ENCODE peak calls at places on chromosome 19, in seven cellular contexts. C is heart right ventricle, N is neural progenitor cell, Y is body of pancreas, D is left ventricle myocardium inferior, W is fibroblast of lung, P is breast epithelium. T is an unnamed sample.
A peak's percentile ranks its signal among the peaks of the same experiment; 100 is the strongest.

GRCh38 chr19:4573682-4574081 is 14.2 kb upstream of the SEMA6B start:
- DNase-seq in C (no peak), N (no peak), Y (no peak), D (no peak), W (no peak), P (no peak), T (no peak)

GRCh38 chr19:2983351-2984195 is 6.2 kb downstream of the TLE6 start:
- DNase-seq in C (peak; percentile 75), N (peak; percentile 92), Y (peak; percentile 71), D (peak; percentile 74), W (peak; percentile 78), P (no peak), T (peak; percentile 83)

GRCh38 chr19:46205183-46205984 is 24.2 kb upstream of the IGFL1 start:
- DNase-seq in C (no peak), N (peak; percentile 27), Y (no peak), D (no peak), W (no peak), P (no peak), T (no peak)

GRCh38 chr19:17155251-17155650 is 59.9 kb upstream of the USE1 start:
- DNase-seq in C (no peak), N (no peak), Y (no peak), D (no peak), W (no peak), P (no peak), T (no peak)

GRCh38 chr19:53876651-53877224 is 5.3 kb upstream of the PRKCG start:
- DNase-seq in C (no peak), N (no peak), Y (no peak), D (no peak), W (no peak), P (no peak), T (no peak)

GRCh38 chr19:45607071-45608029 is 5.3 kb upstream of the GPR4 start:
- DNase-seq in C (peak; percentile 81), N (peak; percentile 89), Y (peak; percentile 76), D (peak; percentile 79), W (peak; percentile 44), P (peak; percentile 72), T (peak; percentile 78)

GRCh38 chr19:10532457-10532856 is 11.2 kb upstream of the ATG4D start:
- DNase-seq in C (no peak), N (no peak), Y (no peak), D (no peak), W (no peak), P (no peak), T (no peak)

GRCh38 chr19:22623841-22624221 is 10.3 kb upstream of the ZNF492 start:
- DNase-seq in C (no peak), N (no peak), Y (no peak), D (no peak), W (no peak), P (no peak), T (no peak)

DNA sequence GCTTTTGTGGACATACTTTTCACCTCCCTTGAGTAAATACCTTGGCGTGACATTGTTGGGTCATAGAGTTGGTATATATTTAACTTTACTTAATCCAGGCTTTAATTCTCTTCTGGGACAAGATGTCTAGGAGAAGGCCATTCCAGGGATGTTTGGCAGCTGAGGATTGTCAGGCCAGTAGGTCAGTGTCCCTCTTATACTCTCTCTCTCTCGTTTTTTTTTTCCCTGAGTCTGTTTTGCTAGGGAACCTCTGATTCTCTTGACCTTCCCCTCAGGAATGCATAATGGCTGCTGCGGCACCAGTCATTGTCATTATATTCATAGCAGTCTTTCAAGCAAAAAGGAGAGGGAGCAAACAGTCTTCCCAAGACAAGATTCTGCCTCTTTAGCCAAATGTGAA is 48.8 kb downstream of the BICRA start:
- DNase-seq in C (no peak), N (no peak), Y (no peak), D (no peak), W (no peak), P (no peak), T (no peak)
- H3K4me1 ChIP-seq in C (peaks cover 44% of the 10 kb centered on the region), N (no peaks in the 10 kb centered on the region), Y (peaks cover 6% of the 10 kb centered on the region), D (peaks cover 49% of the 10 kb centered on the region), W (peaks cover 13% of the 10 kb centered on the region), P (peaks cover 9% of the 10 kb centered on the region), T (peaks cover 28% of the 10 kb centered on the region)

GRCh38 chr19:12665281-12665573 is 1.3 kb downstream of the MAN2B1 start:
- DNase-seq in C (no peak), N (no peak), Y (peak; percentile 70), D (peak; percentile 55), W (no peak), P (no peak), T (peak; percentile 65)
- H3K4me3 ChIP-seq in C (peak overlapping the region; percentile 91), N (no peak overlapping the region), Y (no peak overlapping the region), D (peak overlapping the region; percentile 92), W (no peak overlapping the region), P (no peak overlapping the region), T (peak overlapping the region; percentile 96)

DNA sequence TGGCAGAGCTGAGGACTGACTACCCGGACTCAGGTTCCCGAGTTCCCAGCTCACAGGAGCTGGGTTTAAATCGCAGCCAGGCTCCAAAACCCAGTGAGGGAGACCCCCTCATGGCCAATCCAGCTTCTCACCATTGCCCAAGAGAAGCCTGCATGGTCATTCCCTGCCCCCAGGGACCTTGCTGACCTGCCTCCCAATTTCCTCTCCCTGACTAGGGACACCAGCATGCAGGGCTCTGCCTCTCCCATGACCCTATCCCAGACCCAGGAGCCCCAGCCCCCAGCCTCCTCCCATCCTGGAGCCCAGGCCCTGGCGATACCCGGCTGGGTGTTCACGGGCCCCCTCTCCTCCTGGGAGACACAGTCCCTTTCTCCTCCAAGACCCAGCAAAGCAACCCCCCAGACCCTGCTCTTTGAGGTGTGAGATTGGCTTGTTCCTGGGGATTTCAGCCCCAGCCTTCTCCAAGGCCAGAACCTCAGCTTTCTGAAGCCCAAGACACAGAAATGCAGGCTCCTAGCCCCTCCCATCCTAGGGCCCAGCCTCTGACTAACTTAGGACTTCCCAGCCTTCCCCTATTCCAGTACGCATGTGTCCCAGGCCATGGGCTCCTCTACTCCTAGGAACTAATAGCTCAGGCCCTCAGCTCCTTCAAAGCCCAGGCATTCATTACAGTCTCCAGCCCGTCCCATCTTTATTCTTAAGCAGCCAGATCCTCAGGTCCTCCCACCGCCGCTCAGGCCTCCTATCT is 1.1 kb downstream of the GYS1 start:
- DNase-seq in C (peak; percentile 33), N (peak; percentile 69), Y (peak; percentile 75), D (peak; percentile 63), W (peak; percentile 81), P (no peak), T (peak; percentile 78)
- H3K4me1 ChIP-seq in C (peaks cover 48% of the 10 kb centered on the region), N (peaks cover 16% of the 10 kb centered on the region), Y (peaks cover 26% of the 10 kb centered on the region), D (peaks cover 64% of the 10 kb centered on the region), W (peaks cover 19% of the 10 kb centered on the region), P (peaks cover 19% of the 10 kb centered on the region), T (peaks cover 48% of the 10 kb centered on the region)

DNA sequence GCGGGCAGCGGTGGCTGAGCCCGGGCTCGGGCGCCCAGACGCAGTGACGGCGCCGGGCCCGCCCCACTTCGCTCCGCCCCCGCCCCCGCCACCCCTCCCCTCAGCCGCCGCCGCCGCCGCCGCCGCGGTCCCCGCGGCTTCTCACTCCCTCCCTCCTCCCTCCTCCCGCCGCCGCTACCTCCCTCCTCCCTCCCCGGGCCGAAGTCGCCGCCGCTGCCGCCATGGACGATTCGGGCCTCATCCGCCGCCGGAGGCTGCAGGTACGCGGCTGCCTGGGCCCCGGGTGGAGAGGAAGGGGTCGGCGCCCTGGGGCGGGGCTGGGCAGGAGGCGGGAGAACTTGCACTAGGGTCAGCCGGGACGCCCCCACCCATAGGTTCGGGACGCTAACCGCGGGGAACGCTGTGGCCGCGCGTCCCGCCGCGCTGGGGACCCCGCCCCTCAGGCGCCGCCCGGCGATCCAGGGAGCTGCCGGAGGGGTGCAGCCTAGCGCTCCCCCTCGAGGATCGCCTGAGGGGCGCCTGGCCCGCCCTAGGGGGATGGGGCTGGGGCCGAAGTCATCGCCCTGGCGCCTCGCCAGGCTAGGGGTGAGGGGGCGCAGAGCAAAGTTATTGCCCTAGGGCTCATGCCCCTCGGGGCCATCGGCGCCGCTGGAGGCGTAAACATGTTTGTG is 497 bp downstream of the RTBDN start:
- DNase-seq in C (peak; percentile 22), N (peak; percentile 81), Y (peak; percentile 21), D (no peak), W (no peak), P (no peak), T (no peak)
- H3K4me3 ChIP-seq in C (peak overlapping the region; percentile 51), N (peak overlapping the region; percentile 78), Y (no peak overlapping the region), D (peak overlapping the region; percentile 57), W (no peak overlapping the region), P (peak overlapping the region; percentile 43), T (peak overlapping the region; percentile 39)

DNA sequence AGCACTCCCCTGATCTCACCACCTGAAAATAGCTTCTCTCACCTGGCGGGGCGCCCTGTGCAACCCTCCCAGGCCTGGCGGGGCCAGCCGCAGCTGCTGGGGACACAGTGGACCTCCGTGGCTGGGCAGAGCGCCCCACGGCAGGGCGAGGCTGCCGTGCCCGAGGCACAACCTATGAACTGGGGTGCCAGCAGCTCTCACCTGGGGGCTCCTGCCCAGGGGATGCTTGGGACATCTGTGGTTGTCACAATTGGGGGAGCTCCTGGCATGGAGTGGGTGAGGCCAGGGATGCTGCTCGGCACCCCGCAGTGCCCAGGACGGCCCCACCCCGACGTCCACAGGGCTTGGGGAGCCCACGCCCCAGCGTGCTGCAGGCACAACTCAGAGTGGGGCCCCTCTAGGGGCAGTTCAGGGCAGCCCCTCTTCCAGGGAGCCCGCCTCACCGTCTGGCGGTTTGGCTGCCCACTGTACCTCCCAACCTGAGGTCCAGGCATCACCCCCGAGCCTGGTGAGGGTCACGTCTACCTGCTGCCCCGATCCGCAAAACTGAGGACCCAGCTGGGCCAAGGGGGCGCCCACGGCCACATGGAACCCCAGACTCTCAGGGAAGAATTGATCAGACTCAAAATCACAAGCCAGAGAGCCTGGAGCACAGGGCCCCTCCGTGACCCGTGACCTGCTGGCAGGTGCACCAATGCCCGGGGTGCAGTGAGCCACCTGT is 5.7 kb downstream of the TMEM259 start:
- DNase-seq in C (no peak), N (no peak), Y (no peak), D (no peak), W (no peak), P (no peak), T (no peak)
- H3K4me1 ChIP-seq in C (peaks cover 56% of the 10 kb centered on the region), N (peaks cover 21% of the 10 kb centered on the region), Y (peaks cover 54% of the 10 kb centered on the region), D (peaks cover 69% of the 10 kb centered on the region), W (peaks cover 22% of the 10 kb centered on the region), P (peaks cover 46% of the 10 kb centered on the region), T (peaks cover 61% of the 10 kb centered on the region)

GRCh38 chr19:35792312-35792711 is 16.9 kb downstream of the ARHGAP33 start:
- DNase-seq in C (no peak), N (no peak), Y (no peak), D (no peak), W (no peak), P (no peak), T (no peak)

GRCh38 chr19:35789978-35790944 is 14.9 kb downstream of the ARHGAP33 start:
- DNase-seq in C (no peak), N (no peak), Y (no peak), D (no peak), W (no peak), P (no peak), T (no peak)

GRCh38 chr19:35792888-35793287 is 17.5 kb downstream of the ARHGAP33 start:
- DNase-seq in C (no peak), N (no peak), Y (no peak), D (no peak), W (no peak), P (no peak), T (no peak)

GRCh38 chr19:35791814-35792279 is 16.5 kb downstream of the ARHGAP33 start:
- DNase-seq in C (no peak), N (no peak), Y (no peak), D (no peak), W (no peak), P (no peak), T (no peak)

GRCh38 chr19:35790981-35791813 is 15.8 kb downstream of the ARHGAP33 start:
- DNase-seq in C (no peak), N (no peak), Y (peak; percentile 76), D (no peak), W (no peak), P (no peak), T (no peak)
- H3K4me3 ChIP-seq in C (no peak overlapping the region), N (no peak overlapping the region), Y (no peak overlapping the region), D (no peak overlapping the region), W (no peak overlapping the region), P (no peak overlapping the region), T (no peak overlapping the region)